ENCODE peak calls at places on chromosomes 11 and 22, in ten cellular contexts. N, O, G, F, L, H, S, D, W and B are unnamed samples.

GRCh38 chr11:3944198-3944597 is 88.7 kb downstream of the STIM1 start:
- DNase-seq in D (no peak), W (no peak), N (no peak), L (no peak), F (no peak), H (no peak), O (no peak), G (no peak), S (no peak), B (no peak)

GRCh38 chr22:24563246-24563645 is 7.4 kb downstream of the SNRPD3 start:
- DNase-seq in F (no peak), W (no peak), G (no peak), H (no peak), S (no peak), O (no peak), D (no peak), L (no peak), N (no peak), B (no peak)

GRCh38 chr22:49548356-49549202 is 279.1 kb downstream of the BRD1 start:
- DNase-seq in N (no peak), G (no peak), D (no peak), F (no peak), S (no peak), O (no peak), H (no peak), W (no peak), L (peak; percentile 88), B (no peak)

GRCh38 chr11:65636810-65637557 is 917 bp upstream of the SIPA1 start:
- DNase-seq in G (no peak), H (no peak), N (no peak), D (no peak), S (no peak), L (no peak), F (no peak), W (no peak), O (no peak), B (no peak)

GRCh38 chr11:57213282-57214086 is 23.6 kb downstream of the APLNR start:
- DNase-seq in W (no peak), F (peak; percentile 55), D (no peak), S (no peak), L (peak; percentile 71), H (no peak), G (no peak), N (no peak), O (no peak), B (no peak)

GRCh38 chr11:94241896-94242295 is 62.5 kb upstream of the IZUMO1R start:
- DNase-seq in N (no peak), G (no peak), O (no peak), H (no peak), D (no peak), W (no peak), S (no peak), L (no peak), F (no peak), B (no peak)

GRCh38 chr11:12201016-12201985 is 90.9 kb downstream of the MICAL2 start:
- DNase-seq in N (no peak), L (no peak), S (no peak), W (no peak), F (peak; percentile 97), O (no peak), H (no peak), D (no peak), G (no peak), B (peak; percentile 37)

GRCh38 chr11:11441091-11441490 is 88.0 kb upstream of the CSNK2A3 start:
- DNase-seq in S (no peak), G (no peak), F (no peak), L (no peak), D (no peak), O (no peak), H (no peak), W (no peak), N (no peak), B (no peak)

GRCh38 chr11:324131-324530 is 3.5 kb upstream of the IFITM3 start:
- DNase-seq in G (no peak), D (no peak), F (no peak), L (peak; percentile 51), S (no peak), O (no peak), N (no peak), W (no peak), H (no peak), B (no peak)

GRCh38 chr11:488062-488461 is 19.0 kb downstream of the RNH1 start:
- DNase-seq in O (no peak), W (no peak), D (no peak), L (peak; percentile 63), G (no peak), H (no peak), N (no peak), S (no peak), F (no peak), B (no peak)

GRCh38 chr11:68632802-68633201 is 51.5 kb upstream of the GAL start:
- DNase-seq in O (peak; percentile 57), L (peak; percentile 60), H (peak; percentile 7), N (no peak), S (peak; percentile 65), F (peak; percentile 79), D (peak; percentile 44), W (no peak), G (no peak), B (no peak)

GRCh38 chr11:104372111-104372510 is 208.2 kb upstream of the PDGFD start:
- DNase-seq in N (no peak), W (no peak), O (no peak), L (no peak), F (no peak), S (no peak), G (no peak), H (no peak), D (no peak), B (no peak)

GRCh38 chr22:30201970-30202369 is 44.6 kb downstream of the LIF start:
- DNase-seq in W (no peak), S (no peak), F (peak; percentile 86), H (no peak), N (no peak), D (no peak), O (no peak), L (no peak), G (no peak), B (no peak)

GRCh38 chr11:8011981-8012444 is 24.9 kb downstream of the EIF3F start:
- DNase-seq in O (no peak), F (peak; percentile 71), G (no peak), W (no peak), L (no peak), D (no peak), H (no peak), S (peak; percentile 15), N (no peak), B (no peak)

GRCh38 chr11:123575441-123575840 is 79.0 kb downstream of the SCN3B start:
- DNase-seq in H (no peak), D (no peak), L (peak; percentile 20), G (no peak), W (no peak), S (no peak), O (no peak), N (no peak), F (no peak), B (no peak)

GRCh38 chr22:40265783-40266182 is 80.5 kb upstream of the ADSL start:
- DNase-seq in L (no peak), F (no peak), G (no peak), S (no peak), H (no peak), O (no peak), W (no peak), N (no peak), D (no peak), B (no peak)

GRCh38 chr11:61533039-61533375 is 24.5 kb downstream of the LRRC10B start:
- DNase-seq in G (no peak), F (no peak), L (no peak), S (no peak), W (no peak), N (no peak), D (no peak), O (no peak), H (no peak), B (no peak)